ENCODE peak calls at places on chromosomes 5 and 9, in nine cellular contexts. X is activated T-cell treated with anti-CD3 and anti-CD28 coated beads for 1 hour; I is posterior cingulate gyrus; J is neural progenitor cell; L is GM04503; Y is anterior cingulate cortex; S is stimulated activated CD4-positive, alpha-beta T cell treated with anti-CD3 and anti-CD28 coated beads, TNF-alpha, amount 100 ng/mL, for 1 hour; U is mucosa of gallbladder; O is stromal cell of bone marrow. N is an unnamed sample.

GRCh38 chr9:130635306-130635705 is 29.1 kb upstream of the PRDM12 start:
- DNase-seq in X (no peak), I (no peak), J (no peak), L (no peak), Y (no peak), S (no peak), U (no peak), O (no peak), N (no peak)

GRCh38 chr5:1521054-1521453 is 2.7 kb downstream of the LPCAT1 start:
- DNase-seq in X (no peak), I (no peak), J (no peak), L (no peak), Y (no peak), S (no peak), U (no peak), O (no peak), N (no peak)

GRCh38 chr5:74122979-74123575 is 497.1 kb downstream of the ARHGEF28 start:
- DNase-seq in X (no peak), I (no peak), J (no peak), L (no peak), Y (no peak), S (no peak), U (no peak), O (no peak), N (no peak)

GRCh38 chr9:13113751-13114150 is 165.7 kb downstream of the MPDZ start:
- DNase-seq in X (no peak), I (no peak), J (no peak), L (no peak), Y (no peak), S (no peak), U (no peak), O (no peak), N (no peak)

GRCh38 chr5:5278815-5279381 is 138.8 kb downstream of the ADAMTS16 start:
- DNase-seq in X (no peak), I (no peak), J (peak; percentile 34), L (no peak), Y (no peak), S (no peak), U (peak; percentile 7), O (no peak), N (no peak)

GRCh38 chr9:131661954-131662621 is 77.8 kb downstream of the RAPGEF1 start:
- DNase-seq in X (peak; percentile 45), I (no peak), J (no peak), L (no peak), Y (no peak), S (peak; percentile 53), U (no peak), O (no peak), N (peak; percentile 41)

GRCh38 chr5:90434116-90434714 is 24.7 kb upstream of the CETN3 start:
- DNase-seq in X (peak; percentile 33), I (peak; percentile 39), J (peak; percentile 70), L (no peak), Y (peak; percentile 22), S (peak; percentile 11), U (no peak), O (no peak), N (peak; percentile 9)

GRCh38 chr5:108461628-108462367 is 79.9 kb upstream of the FBXL17 start:
- DNase-seq in X (no peak), I (no peak), J (no peak), L (peak; percentile 20), Y (no peak), S (no peak), U (no peak), O (peak; percentile 84), N (no peak)

GRCh38 chr5:136677219-136677618 is 311.9 kb upstream of the TRPC7 start:
- DNase-seq in X (no peak), I (no peak), J (no peak), L (no peak), Y (no peak), S (no peak), U (no peak), O (no peak), N (no peak)

GRCh38 chr9:7320139-7320538 is 479.4 kb downstream of the DMAC1 start:
- DNase-seq in X (no peak), I (no peak), J (no peak), L (peak; percentile 79), Y (no peak), S (no peak), U (no peak), O (peak; percentile 81), N (no peak)

GRCh38 chr5:43572357-43572756 is 15.5 kb upstream of the PAIP1 start:
- DNase-seq in X (no peak), I (no peak), J (no peak), L (no peak), Y (no peak), S (no peak), U (no peak), O (no peak), N (no peak)

GRCh38 chr5:1643651-1644392 is 120.1 kb upstream of the LPCAT1 start:
- DNase-seq in X (no peak), I (no peak), J (peak; percentile 2), L (no peak), Y (no peak), S (no peak), U (no peak), O (no peak), N (no peak)

GRCh38 chr5:140481758-140482157 is 65.7 kb upstream of the EIF4EBP3 start:
- DNase-seq in X (no peak), I (no peak), J (no peak), L (peak; percentile 51), Y (no peak), S (no peak), U (no peak), O (peak; percentile 63), N (no peak)

GRCh38 chr9:107816187-107817021 is 326.8 kb upstream of the KLF4 start:
- DNase-seq in X (no peak), I (no peak), J (no peak), L (no peak), Y (no peak), S (no peak), U (no peak), O (no peak), N (no peak)

GRCh38 chr5:30355675-30356074 is 837.8 kb upstream of the CDH6 start:
- DNase-seq in X (no peak), I (no peak), J (no peak), L (no peak), Y (no peak), S (no peak), U (no peak), O (no peak), N (no peak)

GRCh38 chr5:1895771-1896420 is 13.2 kb upstream of the IRX4 start:
- DNase-seq in X (no peak), I (no peak), J (no peak), L (no peak), Y (no peak), S (no peak), U (no peak), O (no peak), N (no peak)

GRCh38 chr9:93149361-93149760 is 15.3 kb upstream of the NINJ1 start:
- DNase-seq in X (no peak), I (no peak), J (no peak), L (no peak), Y (no peak), S (no peak), U (no peak), O (no peak), N (no peak)

GRCh38 chr9:18487620-18488019 is 13.7 kb downstream of the ADAMTSL1 start:
- DNase-seq in X (no peak), I (no peak), J (no peak), L (no peak), Y (no peak), S (no peak), U (no peak), O (no peak), N (no peak)

GRCh38 chr5:158382473-158382872 is 523.5 kb upstream of the CLINT1 start:
- DNase-seq in X (no peak), I (peak; percentile 18), J (no peak), L (peak; percentile 89), Y (peak; percentile 41), S (no peak), U (peak; percentile 75), O (peak; percentile 96), N (no peak)

GRCh38 chr9:133732351-133733073 is 5.6 kb downstream of the SARDH start:
- DNase-seq in X (no peak), I (no peak), J (peak; percentile 3), L (no peak), Y (no peak), S (no peak), U (no peak), O (no peak), N (no peak)

GRCh38 chr5:159768243-159768642 is 148.0 kb upstream of the ADRA1B start:
- DNase-seq in X (no peak), I (no peak), J (peak; percentile 82), L (peak; percentile 44), Y (no peak), S (no peak), U (no peak), O (no peak), N (no peak)

GRCh38 chr9:130555968-130556367 is 23.4 kb upstream of the FUBP3 start:
- DNase-seq in X (no peak), I (no peak), J (no peak), L (no peak), Y (no peak), S (no peak), U (no peak), O (no peak), N (no peak)

N was measured in activated naive CD8-positive, alpha-beta T cell treated with anti-CD3 and anti-CD28 coated beads, Interleukin-2, amount 50 U/mL, for 16 hours.